ENCODE peak calls at places on chromosomes 11 and 22, in four cellular contexts. Q, M, V and G are unnamed samples.

GRCh38 chr11:65225284-65226102 is 36.3 kb upstream of the POLA2 start:
- DNase-seq in Q (peak; percentile 72), M (peak; percentile 65), V (no peak), G (peak; percentile 43)

GRCh38 chr11:95140397-95141030 is 50.9 kb downstream of the ENDOD1 start:
- DNase-seq in Q (no peak), M (no peak), V (no peak), G (no peak)

GRCh38 chr22:43031617-43032016 is 16.7 kb upstream of the PACSIN2 start:
- DNase-seq in Q (no peak), M (no peak), V (no peak), G (no peak)

GRCh38 chr11:765025-765801 is 12.1 kb downstream of the GATD1 start:
- DNase-seq in Q (peak; percentile 62), M (no peak), V (no peak), G (peak; percentile 44)

GRCh38 chr11:635945-636510 is 1.0 kb upstream of the DRD4 start:
- DNase-seq in Q (no peak), M (no peak), V (no peak), G (no peak)

GRCh38 chr11:115699733-115700132 is 195.5 kb upstream of the CADM1 start:
- DNase-seq in Q (no peak), M (no peak), V (no peak), G (no peak)

GRCh38 chr11:68503792-68504191 is 43.2 kb downstream of the PPP6R3 start:
- DNase-seq in Q (no peak), M (no peak), V (no peak), G (no peak)

GRCh38 chr11:17767301-17767885 is 32.8 kb downstream of the KCNC1 start:
- DNase-seq in Q (no peak), M (no peak), V (no peak), G (no peak)

GRCh38 chr11:130055637-130056036 is 14.1 kb upstream of the APLP2 start:
- DNase-seq in Q (peak; percentile 57), M (no peak), V (no peak), G (no peak)

GRCh38 chr11:19243601-19244000 is 2.9 kb upstream of the E2F8 start:
- DNase-seq in Q (no peak), M (no peak), V (no peak), G (no peak)

GRCh38 chr11:64229959-64230208 is 464 bp upstream of the DNAJC4 start:
- DNase-seq in Q (no peak), M (no peak), V (no peak), G (no peak)